ENCODE peak calls at places on chromosomes 16 and 17, in eight cellular contexts. P, V, F, S, T, D, J and I are unnamed samples.

GRCh38 chr17:39200957-39201510 is 951 bp downstream of the RPL19 start:
- DNase-seq in F (no peak), V (no peak), S (no peak), J (no peak), T (no peak), P (no peak), D (no peak), I (no peak)

GRCh38 chr16:19137201-19137601 is 23.4 kb downstream of the ITPRIPL2 start:
- DNase-seq in J (no peak), V (no peak), S (no peak), T (no peak), D (no peak), F (no peak), P (no peak), I (no peak)

GRCh38 chr16:67177743-67178699 is 5.7 kb downstream of the MATCAP1 start:
- DNase-seq in S (peak; percentile 73), T (peak; percentile 99), V (peak; percentile 53), F (peak; percentile 70), J (no peak), D (peak; percentile 42), P (peak; percentile 83), I (peak; percentile 60)

GRCh38 chr16:25111403-25112166 is at the start of gene LCMT1:
- DNase-seq in V (peak; percentile 89), J (peak; percentile 70), F (peak; percentile 98), D (peak; percentile 94), S (peak; percentile 95), P (peak; percentile 94), T (peak; percentile 99), I (peak; percentile 93)

GRCh38 chr16:58500329-58501241 is 642 bp downstream of the NDRG4 start:
- DNase-seq in S (peak; percentile 36), J (no peak), F (no peak), D (no peak), V (peak; percentile 32), P (no peak), T (no peak), I (no peak)

GRCh38 chr16:78919852-78920251 is 680.7 kb downstream of the MAF start:
- DNase-seq in P (no peak), T (no peak), D (no peak), J (no peak), S (no peak), F (no peak), V (no peak), I (no peak)

GRCh38 chr16:78249056-78249455 is 149.6 kb downstream of the WWOX start:
- DNase-seq in J (no peak), F (no peak), S (no peak), T (peak; percentile 12), V (no peak), D (no peak), P (peak; percentile 75), I (no peak)

GRCh38 chr17:63538693-63539595 is 11.3 kb upstream of the DCAF7 start:
- DNase-seq in V (no peak), P (no peak), D (no peak), J (no peak), S (no peak), F (no peak), T (no peak), I (no peak)

GRCh38 chr17:57534863-57535651 is 210.0 kb downstream of the CCDC182 start:
- DNase-seq in T (peak; percentile 9), J (no peak), V (no peak), S (peak; percentile 86), D (no peak), F (no peak), P (no peak), I (no peak)

GRCh38 chr17:78369791-78370381 is 8.6 kb upstream of the PGS1 start:
- DNase-seq in S (no peak), P (no peak), F (no peak), T (no peak), D (no peak), J (no peak), V (no peak), I (no peak)

GRCh38 chr17:19287651-19288050 is 50.5 kb downstream of the EPN2 start:
- DNase-seq in D (no peak), J (no peak), T (no peak), S (no peak), V (no peak), P (no peak), F (no peak), I (no peak)

GRCh38 chr17:17073006-17073626 is 30.9 kb downstream of the MPRIP start:
- DNase-seq in S (no peak), F (no peak), D (no peak), V (no peak), P (no peak), J (no peak), T (no peak), I (no peak)

GRCh38 chr17:12227547-12227946 is 206.9 kb downstream of the MAP2K4 start:
- DNase-seq in T (no peak), S (no peak), D (no peak), V (no peak), P (no peak), J (no peak), F (no peak), I (no peak)

GRCh38 chr16:27816561-27816960 is 247.0 kb downstream of the GSG1L start:
- DNase-seq in T (no peak), V (no peak), D (no peak), J (no peak), S (no peak), P (peak; percentile 4), F (no peak), I (no peak)